ENCODE peak calls at places on chromosomes 6 and 20, in ten cellular contexts. One of them, this sample, is unnamed.

GRCh38 chr20:41734506-41734945 is 116.3 kb upstream of the CHD6 start:
- DNase-seq in left ventricle myocardium inferior: no peak
- DNase-seq in keratinocyte: peak
- DNase-seq in GM23338: peak
- DNase-seq in fibroblast of pulmonary artery: peak
- DNase-seq in mammary epithelial cell: peak
- DNase-seq in CD4-positive, alpha-beta T cell: no peak
- DNase-seq in WERI-Rb-1: peak
- DNase-seq in B cell: peak
- DNase-seq in CD8-positive, alpha-beta T cell: peak
- DNase-seq in this sample: peak

GRCh38 chr6:125301435-125302391 is at the start of gene HDDC2:
- DNase-seq in left ventricle myocardium inferior: peak
- DNase-seq in keratinocyte: no peak
- DNase-seq in GM23338: peak
- DNase-seq in fibroblast of pulmonary artery: peak
- DNase-seq in mammary epithelial cell: peak
- DNase-seq in CD4-positive, alpha-beta T cell: peak
- DNase-seq in WERI-Rb-1: peak
- DNase-seq in B cell: peak
- DNase-seq in CD8-positive, alpha-beta T cell: peak
- DNase-seq in this sample: peak

GRCh38 chr6:75932067-75932466 is 140.4 kb downstream of the IMPG1 start:
- DNase-seq in left ventricle myocardium inferior: peak
- DNase-seq in keratinocyte: no peak
- DNase-seq in GM23338: peak
- DNase-seq in fibroblast of pulmonary artery: peak
- DNase-seq in mammary epithelial cell: no peak
- DNase-seq in CD4-positive, alpha-beta T cell: no peak
- DNase-seq in WERI-Rb-1: peak
- DNase-seq in B cell: no peak
- DNase-seq in CD8-positive, alpha-beta T cell: no peak
- DNase-seq in this sample: peak

GRCh38 chr6:37548067-37548674 is 48.5 kb upstream of the CCDC167 start:
- DNase-seq in left ventricle myocardium inferior: no peak
- DNase-seq in keratinocyte: no peak
- DNase-seq in GM23338: no peak
- DNase-seq in fibroblast of pulmonary artery: no peak
- DNase-seq in mammary epithelial cell: no peak
- DNase-seq in CD4-positive, alpha-beta T cell: no peak
- DNase-seq in WERI-Rb-1: peak
- DNase-seq in B cell: no peak
- DNase-seq in CD8-positive, alpha-beta T cell: no peak
- DNase-seq in this sample: no peak

GRCh38 chr6:35594503-35595186 is 81.9 kb upstream of the TULP1 start:
- DNase-seq in left ventricle myocardium inferior: no peak
- DNase-seq in keratinocyte: no peak
- DNase-seq in GM23338: no peak
- DNase-seq in fibroblast of pulmonary artery: no peak
- DNase-seq in mammary epithelial cell: no peak
- DNase-seq in CD4-positive, alpha-beta T cell: no peak
- DNase-seq in WERI-Rb-1: no peak
- DNase-seq in B cell: no peak
- DNase-seq in CD8-positive, alpha-beta T cell: no peak
- DNase-seq in this sample: no peak

GRCh38 chr6:24719125-24719931 is at the start of gene C6orf62:
- DNase-seq in left ventricle myocardium inferior: no peak
- DNase-seq in keratinocyte: no peak
- DNase-seq in GM23338: peak
- DNase-seq in fibroblast of pulmonary artery: no peak
- DNase-seq in mammary epithelial cell: peak
- DNase-seq in CD4-positive, alpha-beta T cell: peak
- DNase-seq in WERI-Rb-1: peak
- DNase-seq in B cell: peak
- DNase-seq in CD8-positive, alpha-beta T cell: peak
- DNase-seq in this sample: peak

GRCh38 chr6:103893082-103893481 is 966.6 kb downstream of the HACE1 start:
- DNase-seq in left ventricle myocardium inferior: no peak
- DNase-seq in keratinocyte: no peak
- DNase-seq in GM23338: no peak
- DNase-seq in fibroblast of pulmonary artery: peak
- DNase-seq in mammary epithelial cell: no peak
- DNase-seq in CD4-positive, alpha-beta T cell: no peak
- DNase-seq in WERI-Rb-1: no peak
- DNase-seq in B cell: no peak
- DNase-seq in CD8-positive, alpha-beta T cell: no peak
- DNase-seq in this sample: no peak

GRCh38 chr6:159174263-159174974 is 5.2 kb downstream of the FNDC1 start:
- DNase-seq in left ventricle myocardium inferior: peak
- DNase-seq in keratinocyte: no peak
- DNase-seq in GM23338: peak
- DNase-seq in fibroblast of pulmonary artery: peak
- DNase-seq in mammary epithelial cell: peak
- DNase-seq in CD4-positive, alpha-beta T cell: peak
- DNase-seq in WERI-Rb-1: peak
- DNase-seq in B cell: peak
- DNase-seq in CD8-positive, alpha-beta T cell: peak
- DNase-seq in this sample: peak

GRCh38 chr20:23159923-23160445 is 73.9 kb upstream of the CD93 start:
- DNase-seq in left ventricle myocardium inferior: no peak
- DNase-seq in keratinocyte: no peak
- DNase-seq in GM23338: no peak
- DNase-seq in fibroblast of pulmonary artery: no peak
- DNase-seq in mammary epithelial cell: no peak
- DNase-seq in CD4-positive, alpha-beta T cell: no peak
- DNase-seq in WERI-Rb-1: no peak
- DNase-seq in B cell: no peak
- DNase-seq in CD8-positive, alpha-beta T cell: no peak
- DNase-seq in this sample: no peak

GRCh38 chr20:30168025-30168799 is 1089.3 kb upstream of the DEFB115 start:
- DNase-seq in left ventricle myocardium inferior: no peak
- DNase-seq in keratinocyte: no peak
- DNase-seq in GM23338: peak
- DNase-seq in fibroblast of pulmonary artery: no peak
- DNase-seq in mammary epithelial cell: no peak
- DNase-seq in CD4-positive, alpha-beta T cell: no peak
- DNase-seq in WERI-Rb-1: no peak
- DNase-seq in B cell: no peak
- DNase-seq in CD8-positive, alpha-beta T cell: peak
- DNase-seq in this sample: no peak

GRCh38 chr6:107068691-107069630 is 41.0 kb downstream of the MTRES1 start:
- DNase-seq in left ventricle myocardium inferior: no peak
- DNase-seq in keratinocyte: no peak
- DNase-seq in GM23338: no peak
- DNase-seq in fibroblast of pulmonary artery: no peak
- DNase-seq in mammary epithelial cell: no peak
- DNase-seq in CD4-positive, alpha-beta T cell: no peak
- DNase-seq in WERI-Rb-1: no peak
- DNase-seq in B cell: no peak
- DNase-seq in CD8-positive, alpha-beta T cell: no peak
- DNase-seq in this sample: no peak

GRCh38 chr20:36847009-36847709 is 28.8 kb upstream of the TLDC2 start:
- DNase-seq in left ventricle myocardium inferior: peak
- DNase-seq in keratinocyte: no peak
- DNase-seq in GM23338: no peak
- DNase-seq in fibroblast of pulmonary artery: peak
- DNase-seq in mammary epithelial cell: peak
- DNase-seq in CD4-positive, alpha-beta T cell: no peak
- DNase-seq in WERI-Rb-1: peak
- DNase-seq in B cell: no peak
- DNase-seq in CD8-positive, alpha-beta T cell: no peak
- DNase-seq in this sample: no peak

GRCh38 chr20:59564171-59564570 is 40.2 kb upstream of the PHACTR3 start:
- DNase-seq in left ventricle myocardium inferior: no peak
- DNase-seq in keratinocyte: no peak
- DNase-seq in GM23338: no peak
- DNase-seq in fibroblast of pulmonary artery: no peak
- DNase-seq in mammary epithelial cell: no peak
- DNase-seq in CD4-positive, alpha-beta T cell: no peak
- DNase-seq in WERI-Rb-1: no peak
- DNase-seq in B cell: peak
- DNase-seq in CD8-positive, alpha-beta T cell: no peak
- DNase-seq in this sample: no peak

GRCh38 chr20:57819291-57819690 is 109.5 kb upstream of the PMEPA1 start:
- DNase-seq in left ventricle myocardium inferior: no peak
- DNase-seq in keratinocyte: no peak
- DNase-seq in GM23338: no peak
- DNase-seq in fibroblast of pulmonary artery: no peak
- DNase-seq in mammary epithelial cell: no peak
- DNase-seq in CD4-positive, alpha-beta T cell: no peak
- DNase-seq in WERI-Rb-1: no peak
- DNase-seq in B cell: no peak
- DNase-seq in CD8-positive, alpha-beta T cell: no peak
- DNase-seq in this sample: no peak

GRCh38 chr20:63567382-63568169 is 6.5 kb downstream of the HELZ2 start:
- DNase-seq in left ventricle myocardium inferior: no peak
- DNase-seq in keratinocyte: no peak
- DNase-seq in GM23338: no peak
- DNase-seq in fibroblast of pulmonary artery: no peak
- DNase-seq in mammary epithelial cell: no peak
- DNase-seq in CD4-positive, alpha-beta T cell: peak
- DNase-seq in WERI-Rb-1: no peak
- DNase-seq in B cell: no peak
- DNase-seq in CD8-positive, alpha-beta T cell: peak
- DNase-seq in this sample: no peak

GRCh38 chr6:149336529-149336928 is 19.0 kb downstream of the TAB2 start:
- DNase-seq in left ventricle myocardium inferior: no peak
- DNase-seq in keratinocyte: no peak
- DNase-seq in GM23338: no peak
- DNase-seq in fibroblast of pulmonary artery: no peak
- DNase-seq in mammary epithelial cell: peak
- DNase-seq in CD4-positive, alpha-beta T cell: no peak
- DNase-seq in WERI-Rb-1: peak
- DNase-seq in B cell: no peak
- DNase-seq in CD8-positive, alpha-beta T cell: no peak
- DNase-seq in this sample: no peak

GRCh38 chr6:82197784-82198183 is 49.8 kb downstream of the IBTK start:
- DNase-seq in left ventricle myocardium inferior: no peak
- DNase-seq in keratinocyte: no peak
- DNase-seq in GM23338: no peak
- DNase-seq in fibroblast of pulmonary artery: no peak
- DNase-seq in mammary epithelial cell: no peak
- DNase-seq in CD4-positive, alpha-beta T cell: no peak
- DNase-seq in WERI-Rb-1: no peak
- DNase-seq in B cell: no peak
- DNase-seq in CD8-positive, alpha-beta T cell: no peak
- DNase-seq in this sample: no peak

DNA sequence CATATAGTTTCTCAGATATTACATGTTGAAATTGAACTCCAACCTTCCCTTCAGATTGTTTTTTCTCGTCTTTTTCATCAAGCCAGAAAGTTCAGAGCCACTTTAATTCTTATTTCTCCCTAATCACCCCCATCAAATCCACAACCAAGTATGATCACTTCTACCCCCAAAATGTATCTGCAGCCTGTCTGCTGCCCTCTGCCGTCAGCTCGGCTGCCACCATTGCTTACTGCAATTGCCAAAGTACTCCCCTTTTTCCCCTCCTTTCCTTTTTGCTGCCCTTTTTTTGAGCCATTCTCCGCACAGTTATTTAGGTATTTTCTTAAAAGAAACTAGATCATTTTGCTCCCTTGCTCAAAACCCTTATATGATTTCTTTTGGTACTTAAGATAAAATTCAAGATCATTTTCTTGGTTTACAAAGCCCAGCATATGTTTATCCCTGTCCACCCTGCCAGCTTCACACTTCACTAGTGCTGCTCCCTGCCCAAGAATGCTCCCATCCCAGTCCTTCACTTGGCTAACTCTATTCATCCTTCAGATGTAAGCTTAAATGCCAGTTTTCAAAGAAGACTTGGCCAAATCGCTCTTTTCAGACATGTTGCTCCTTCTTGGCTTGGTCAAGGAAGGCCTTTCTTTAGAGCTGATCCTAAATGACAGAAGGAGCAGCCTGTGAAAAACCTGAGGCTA is 63.6 kb downstream of the SH3BGRL2 start:
- DNase-seq in left ventricle myocardium inferior: no peak
- DNase-seq in keratinocyte: no peak
- DNase-seq in GM23338: peak
- DNase-seq in fibroblast of pulmonary artery: no peak
- DNase-seq in mammary epithelial cell: no peak
- DNase-seq in CD4-positive, alpha-beta T cell: no peak
- DNase-seq in WERI-Rb-1: no peak
- DNase-seq in B cell: no peak
- DNase-seq in CD8-positive, alpha-beta T cell: no peak
- DNase-seq in this sample: no peak
- TF ChIP-seq CTCF in left ventricle myocardium inferior: no peak
- TF ChIP-seq CTCF in keratinocyte: no peak
- TF ChIP-seq CTCF in GM23338: peak
- TF ChIP-seq CTCF in fibroblast of pulmonary artery: peak
- TF ChIP-seq CTCF in mammary epithelial cell: no peak
- TF ChIP-seq CTCF in CD4-positive, alpha-beta T cell: no peak
- TF ChIP-seq CTCF in WERI-Rb-1: no peak
- TF ChIP-seq CTCF in B cell: no peak
- TF ChIP-seq CTCF in CD8-positive, alpha-beta T cell: no peak
- TF ChIP-seq CTCF in this sample: peak

GRCh38 chr6:94813806-94814205 is 763.5 kb upstream of the MANEA start:
- DNase-seq in left ventricle myocardium inferior: no peak
- DNase-seq in keratinocyte: no peak
- DNase-seq in GM23338: peak
- DNase-seq in fibroblast of pulmonary artery: no peak
- DNase-seq in mammary epithelial cell: no peak
- DNase-seq in CD4-positive, alpha-beta T cell: no peak
- DNase-seq in WERI-Rb-1: no peak
- DNase-seq in B cell: no peak
- DNase-seq in CD8-positive, alpha-beta T cell: no peak
- DNase-seq in this sample: no peak
- TF ChIP-seq CTCF in left ventricle myocardium inferior: no peak
- TF ChIP-seq CTCF in keratinocyte: no peak
- TF ChIP-seq CTCF in GM23338: peak
- TF ChIP-seq CTCF in fibroblast of pulmonary artery: no peak
- TF ChIP-seq CTCF in mammary epithelial cell: peak
- TF ChIP-seq CTCF in CD4-positive, alpha-beta T cell: no peak
- TF ChIP-seq CTCF in WERI-Rb-1: no peak
- TF ChIP-seq CTCF in B cell: no peak
- TF ChIP-seq CTCF in CD8-positive, alpha-beta T cell: no peak
- TF ChIP-seq CTCF in this sample: no peak

GRCh38 chr6:128519132-128519930 is 1.1 kb downstream of the PTPRK start:
- DNase-seq in left ventricle myocardium inferior: peak
- DNase-seq in keratinocyte: no peak
- DNase-seq in GM23338: peak
- DNase-seq in fibroblast of pulmonary artery: peak
- DNase-seq in mammary epithelial cell: peak
- DNase-seq in CD4-positive, alpha-beta T cell: peak
- DNase-seq in WERI-Rb-1: peak
- DNase-seq in B cell: peak
- DNase-seq in CD8-positive, alpha-beta T cell: peak
- DNase-seq in this sample: peak
- TF ChIP-seq CTCF in left ventricle myocardium inferior: peak
- TF ChIP-seq CTCF in keratinocyte: peak
- TF ChIP-seq CTCF in GM23338: peak
- TF ChIP-seq CTCF in fibroblast of pulmonary artery: peak
- TF ChIP-seq CTCF in mammary epithelial cell: peak
- TF ChIP-seq CTCF in CD4-positive, alpha-beta T cell: no peak
- TF ChIP-seq CTCF in WERI-Rb-1: peak
- TF ChIP-seq CTCF in B cell: no peak
- TF ChIP-seq CTCF in CD8-positive, alpha-beta T cell: no peak
- TF ChIP-seq CTCF in this sample: no peak

GRCh38 chr6:26075063-26075717 is 12.0 kb upstream of the HFE start:
- DNase-seq in left ventricle myocardium inferior: no peak
- DNase-seq in keratinocyte: no peak
- DNase-seq in GM23338: peak
- DNase-seq in fibroblast of pulmonary artery: no peak
- DNase-seq in mammary epithelial cell: no peak
- DNase-seq in CD4-positive, alpha-beta T cell: no peak
- DNase-seq in WERI-Rb-1: no peak
- DNase-seq in B cell: no peak
- DNase-seq in CD8-positive, alpha-beta T cell: no peak
- DNase-seq in this sample: no peak
- TF ChIP-seq CTCF in left ventricle myocardium inferior: no peak
- TF ChIP-seq CTCF in keratinocyte: no peak
- TF ChIP-seq CTCF in GM23338: no peak
- TF ChIP-seq CTCF in fibroblast of pulmonary artery: no peak
- TF ChIP-seq CTCF in mammary epithelial cell: no peak
- TF ChIP-seq CTCF in CD4-positive, alpha-beta T cell: no peak
- TF ChIP-seq CTCF in WERI-Rb-1: no peak
- TF ChIP-seq CTCF in B cell: no peak
- TF ChIP-seq CTCF in CD8-positive, alpha-beta T cell: no peak
- TF ChIP-seq CTCF in this sample: no peak

This sample was measured in nephron progenitor cell.